ENCODE peak calls at places on chromosomes 16 and 17, in five cellular contexts. One of them, this sample, is unnamed.

GRCh38 chr16:19463468-19464315 is 46.0 kb downstream of the TMC5 start:
- DNase-seq in H9: no peak
- DNase-seq in IMR-90: no peak
- DNase-seq in sigmoid colon: no peak
- DNase-seq in H1: no peak
- DNase-seq in this sample: no peak

GRCh38 chr16:67087291-67087690 is 22.4 kb upstream of the PHAF1 start:
- DNase-seq in H9: no peak
- DNase-seq in IMR-90: no peak
- DNase-seq in sigmoid colon: no peak
- DNase-seq in H1: no peak
- DNase-seq in this sample: no peak

GRCh38 chr16:11072420-11073153 is 128.2 kb downstream of the CLEC16A start:
- DNase-seq in H9: no peak
- DNase-seq in IMR-90: no peak
- DNase-seq in sigmoid colon: no peak
- DNase-seq in H1: no peak
- DNase-seq in this sample: no peak

GRCh38 chr17:38728290-38728831 is 1.8 kb upstream of the CISD3 start:
- DNase-seq in H9: no peak
- DNase-seq in IMR-90: no peak
- DNase-seq in sigmoid colon: no peak
- DNase-seq in H1: no peak
- DNase-seq in this sample: no peak

GRCh38 chr17:80477647-80478478 is 1.5 kb upstream of the NPTX1 start:
- DNase-seq in H9: peak; percentile 80
- DNase-seq in IMR-90: peak; percentile 59
- DNase-seq in sigmoid colon: peak; percentile 81
- DNase-seq in H1: peak; percentile 82
- DNase-seq in this sample: no peak

GRCh38 chr17:44044092-44044491 is 22.4 kb downstream of the LSM12 start:
- DNase-seq in H9: no peak
- DNase-seq in IMR-90: peak; percentile 65
- DNase-seq in sigmoid colon: no peak
- DNase-seq in H1: no peak
- DNase-seq in this sample: no peak

GRCh38 chr17:36920032-36921000 is 17.0 kb upstream of the LHX1 start:
- DNase-seq in H9: peak; percentile 53
- DNase-seq in IMR-90: peak; percentile 46
- DNase-seq in sigmoid colon: no peak
- DNase-seq in H1: peak; percentile 63
- DNase-seq in this sample: no peak

GRCh38 chr17:46770818-46771600 is 47.5 kb downstream of the WNT3 start:
- DNase-seq in H9: peak; percentile 71
- DNase-seq in IMR-90: peak; percentile 23
- DNase-seq in sigmoid colon: no peak
- DNase-seq in H1: peak; percentile 75
- DNase-seq in this sample: no peak

GRCh38 chr17:28612936-28613872 is 781 bp downstream of the RSKR start:
- DNase-seq in H9: peak; percentile 71
- DNase-seq in IMR-90: peak; percentile 22
- DNase-seq in sigmoid colon: no peak
- DNase-seq in H1: peak; percentile 71
- DNase-seq in this sample: peak; percentile 60

GRCh38 chr17:2170023-2170422 is 115.1 kb downstream of the HIC1 start:
- DNase-seq in H9: peak; percentile 67
- DNase-seq in IMR-90: no peak
- DNase-seq in sigmoid colon: peak; percentile 35
- DNase-seq in H1: peak; percentile 58
- DNase-seq in this sample: no peak

GRCh38 chr17:30930495-30930894 is 8.8 kb downstream of the ADAP2 start:
- DNase-seq in H9: no peak
- DNase-seq in IMR-90: no peak
- DNase-seq in sigmoid colon: no peak
- DNase-seq in H1: no peak
- DNase-seq in this sample: no peak

GRCh38 chr17:74715144-74715543 is 2.4 kb upstream of the CD300LF start:
- DNase-seq in H9: no peak
- DNase-seq in IMR-90: no peak
- DNase-seq in sigmoid colon: no peak
- DNase-seq in H1: no peak
- DNase-seq in this sample: no peak

GRCh38 chr16:30724641-30725464 is 23.4 kb upstream of the PHKG2 start:
- DNase-seq in H9: no peak
- DNase-seq in IMR-90: no peak
- DNase-seq in sigmoid colon: peak; percentile 69
- DNase-seq in H1: no peak
- DNase-seq in this sample: no peak

GRCh38 chr16:87562201-87562600 is 40.1 kb upstream of the JPH3 start:
- DNase-seq in H9: no peak
- DNase-seq in IMR-90: no peak
- DNase-seq in sigmoid colon: no peak
- DNase-seq in H1: no peak
- DNase-seq in this sample: no peak

GRCh38 chr16:69399361-69399760 is 13.6 kb upstream of the TERF2 start:
- DNase-seq in H9: no peak
- DNase-seq in IMR-90: peak; percentile 74
- DNase-seq in sigmoid colon: no peak
- DNase-seq in H1: no peak
- DNase-seq in this sample: no peak

GRCh38 chr16:52549011-52549692 is 2.2 kb upstream of the TOX3 start:
- DNase-seq in H9: peak; percentile 63
- DNase-seq in IMR-90: no peak
- DNase-seq in sigmoid colon: no peak
- DNase-seq in H1: no peak
- DNase-seq in this sample: no peak

GRCh38 chr17:50507871-50508572 is at the start of gene MYCBPAP:
- DNase-seq in H9: peak; percentile 90
- DNase-seq in IMR-90: peak; percentile 68
- DNase-seq in sigmoid colon: peak; percentile 92
- DNase-seq in H1: peak; percentile 87
- DNase-seq in this sample: peak; percentile 83

GRCh38 chr16:14434860-14435259 is 195.2 kb downstream of the PARN start:
- DNase-seq in H9: peak; percentile 49
- DNase-seq in IMR-90: no peak
- DNase-seq in sigmoid colon: no peak
- DNase-seq in H1: no peak
- DNase-seq in this sample: no peak

GRCh38 chr16:5510819-5511370 is 413.3 kb upstream of the EEF2KMT start:
- DNase-seq in H9: no peak
- DNase-seq in IMR-90: no peak
- DNase-seq in sigmoid colon: no peak
- DNase-seq in H1: no peak
- DNase-seq in this sample: no peak

GRCh38 chr16:83273504-83274173 is 534.1 kb upstream of the HSBP1 start:
- DNase-seq in H9: no peak
- DNase-seq in IMR-90: no peak
- DNase-seq in sigmoid colon: no peak
- DNase-seq in H1: no peak
- DNase-seq in this sample: no peak

GRCh38 chr16:12341423-12341822 is 364.9 kb downstream of the SNX29 start:
- DNase-seq in H9: no peak
- DNase-seq in IMR-90: peak; percentile 75
- DNase-seq in sigmoid colon: no peak
- DNase-seq in H1: no peak
- DNase-seq in this sample: no peak

GRCh38 chr16:2142942-2143868 is 5.2 kb upstream of the RAB26 start:
- DNase-seq in H9: peak; percentile 36
- DNase-seq in IMR-90: no peak
- DNase-seq in sigmoid colon: no peak
- DNase-seq in H1: peak; percentile 49
- DNase-seq in this sample: no peak

GRCh38 chr17:46978489-46979022 is 497 bp downstream of the RPRML start:
- DNase-seq in H9: peak; percentile 63
- DNase-seq in IMR-90: no peak
- DNase-seq in sigmoid colon: no peak
- DNase-seq in H1: peak; percentile 64
- DNase-seq in this sample: no peak

GRCh38 chr17:45149669-45150603 is 1.7 kb downstream of the HEXIM1 start:
- DNase-seq in H9: peak; percentile 55
- DNase-seq in IMR-90: peak; percentile 51
- DNase-seq in sigmoid colon: peak; percentile 90
- DNase-seq in H1: no peak
- DNase-seq in this sample: peak; percentile 89

GRCh38 chr17:45150911-45151809 is 2.9 kb downstream of the HEXIM1 start:
- DNase-seq in H9: no peak
- DNase-seq in IMR-90: no peak
- DNase-seq in sigmoid colon: no peak
- DNase-seq in H1: no peak
- DNase-seq in this sample: no peak

GRCh38 chr17:45156242-45156641 is 5.4 kb upstream of the HEXIM2 start:
- DNase-seq in H9: no peak
- DNase-seq in IMR-90: no peak
- DNase-seq in sigmoid colon: no peak
- DNase-seq in H1: no peak
- DNase-seq in this sample: no peak

GRCh38 chr17:45155483-45155882 is 6.2 kb upstream of the HEXIM2 start:
- DNase-seq in H9: no peak
- DNase-seq in IMR-90: no peak
- DNase-seq in sigmoid colon: no peak
- DNase-seq in H1: no peak
- DNase-seq in this sample: no peak

DNA sequence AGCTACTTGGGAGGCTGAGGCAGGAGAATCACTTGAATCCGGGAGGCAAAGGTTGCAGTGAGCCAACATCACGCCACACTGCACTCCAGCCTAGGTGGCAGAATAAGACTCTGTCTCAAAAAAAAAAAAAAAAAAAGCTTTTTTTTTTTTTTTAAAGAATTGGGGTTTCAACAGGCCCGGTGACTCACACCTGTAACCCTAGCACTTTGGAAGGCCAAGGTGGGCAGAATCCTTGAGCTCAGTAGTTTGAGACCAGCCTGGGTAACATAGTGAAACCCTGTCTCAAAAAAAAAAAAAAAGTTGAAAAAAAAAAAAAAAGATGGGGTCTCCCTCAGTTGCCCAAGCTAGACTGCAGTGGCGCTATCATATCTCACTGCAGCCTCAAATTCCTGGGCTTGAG is 6.6 kb upstream of the HEXIM2 start:
- DNase-seq in H9: no peak
- DNase-seq in IMR-90: no peak
- DNase-seq in sigmoid colon: no peak
- DNase-seq in H1: no peak
- DNase-seq in this sample: no peak
- H3K27ac ChIP-seq in H9: no peak overlapping the region
- H3K27ac ChIP-seq in IMR-90: no peak overlapping the region
- H3K27ac ChIP-seq in sigmoid colon: peak overlapping the region; percentile 43
- H3K27ac ChIP-seq in H1: no peak overlapping the region
- H3K27ac ChIP-seq in this sample: no peak overlapping the region

GRCh38 chr17:59510611-59511010 is 54.8 kb upstream of the DHX40 start:
- DNase-seq in H9: no peak
- DNase-seq in IMR-90: no peak
- DNase-seq in sigmoid colon: no peak
- DNase-seq in H1: no peak
- DNase-seq in this sample: no peak

GRCh38 chr17:59511726-59512125 is 53.7 kb upstream of the DHX40 start:
- DNase-seq in H9: no peak
- DNase-seq in IMR-90: no peak
- DNase-seq in sigmoid colon: no peak
- DNase-seq in H1: no peak
- DNase-seq in this sample: no peak

GRCh38 chr17:59516451-59516850 is 49.0 kb upstream of the DHX40 start:
- DNase-seq in H9: no peak
- DNase-seq in IMR-90: no peak
- DNase-seq in sigmoid colon: no peak
- DNase-seq in H1: no peak
- DNase-seq in this sample: no peak

GRCh38 chr17:59512844-59513383 is 52.5 kb upstream of the DHX40 start:
- DNase-seq in H9: no peak
- DNase-seq in IMR-90: no peak
- DNase-seq in sigmoid colon: no peak
- DNase-seq in H1: no peak
- DNase-seq in this sample: no peak

GRCh38 chr17:59513934-59514841 is 51.2 kb upstream of the DHX40 start:
- DNase-seq in H9: no peak
- DNase-seq in IMR-90: peak; percentile 45
- DNase-seq in sigmoid colon: peak; percentile 90
- DNase-seq in H1: no peak
- DNase-seq in this sample: no peak
- H3K27ac ChIP-seq in H9: no peak overlapping the region
- H3K27ac ChIP-seq in IMR-90: no peak overlapping the region
- H3K27ac ChIP-seq in sigmoid colon: no peak overlapping the region
- H3K27ac ChIP-seq in H1: no peak overlapping the region
- H3K27ac ChIP-seq in this sample: no peak overlapping the region

GRCh38 chr17:78717431-78717980 is 64.6 kb downstream of the CYTH1 start:
- DNase-seq in H9: no peak
- DNase-seq in IMR-90: peak; percentile 26
- DNase-seq in sigmoid colon: peak; percentile 75
- DNase-seq in H1: peak; percentile 55
- DNase-seq in this sample: no peak

GRCh38 chr17:78715000-78715771 is 66.9 kb downstream of the CYTH1 start:
- DNase-seq in H9: no peak
- DNase-seq in IMR-90: no peak
- DNase-seq in sigmoid colon: no peak
- DNase-seq in H1: no peak
- DNase-seq in this sample: no peak

GRCh38 chr17:78715876-78716275 is 66.2 kb downstream of the CYTH1 start:
- DNase-seq in H9: no peak
- DNase-seq in IMR-90: no peak
- DNase-seq in sigmoid colon: no peak
- DNase-seq in H1: no peak
- DNase-seq in this sample: no peak

GRCh38 chr17:78716814-78717393 is 65.2 kb downstream of the CYTH1 start:
- DNase-seq in H9: no peak
- DNase-seq in IMR-90: peak; percentile 22
- DNase-seq in sigmoid colon: peak; percentile 91
- DNase-seq in H1: peak; percentile 55
- DNase-seq in this sample: no peak

GRCh38 chr17:78716292-78716691 is 65.8 kb downstream of the CYTH1 start:
- DNase-seq in H9: no peak
- DNase-seq in IMR-90: no peak
- DNase-seq in sigmoid colon: no peak
- DNase-seq in H1: no peak
- DNase-seq in this sample: no peak
- H3K27ac ChIP-seq in H9: no peak overlapping the region
- H3K27ac ChIP-seq in IMR-90: no peak overlapping the region
- H3K27ac ChIP-seq in sigmoid colon: peak overlapping the region; percentile 71
- H3K27ac ChIP-seq in H1: no peak overlapping the region
- H3K27ac ChIP-seq in this sample: no peak overlapping the region

GRCh38 chr17:82105882-82106696 is 8.1 kb upstream of the FASN start:
- DNase-seq in H9: peak; percentile 95
- DNase-seq in IMR-90: peak; percentile 37
- DNase-seq in sigmoid colon: peak; percentile 73
- DNase-seq in H1: peak; percentile 79
- DNase-seq in this sample: no peak

GRCh38 chr17:82105417-82105881 is 7.4 kb upstream of the FASN start:
- DNase-seq in H9: no peak
- DNase-seq in IMR-90: no peak
- DNase-seq in sigmoid colon: peak; percentile 64
- DNase-seq in H1: peak; percentile 47
- DNase-seq in this sample: no peak

GRCh38 chr17:82104797-82105416 is 6.9 kb upstream of the FASN start:
- DNase-seq in H9: no peak
- DNase-seq in IMR-90: no peak
- DNase-seq in sigmoid colon: no peak
- DNase-seq in H1: no peak
- DNase-seq in this sample: no peak

GRCh38 chr17:82101767-82102679 is 4.0 kb upstream of the FASN start:
- DNase-seq in H9: no peak
- DNase-seq in IMR-90: no peak
- DNase-seq in sigmoid colon: no peak
- DNase-seq in H1: no peak
- DNase-seq in this sample: no peak

GRCh38 chr17:82103588-82104451 is 5.8 kb upstream of the FASN start:
- DNase-seq in H9: peak; percentile 83
- DNase-seq in IMR-90: no peak
- DNase-seq in sigmoid colon: peak; percentile 91
- DNase-seq in H1: peak; percentile 76
- DNase-seq in this sample: no peak
- H3K27ac ChIP-seq in H9: no peak overlapping the region
- H3K27ac ChIP-seq in IMR-90: no peak overlapping the region
- H3K27ac ChIP-seq in sigmoid colon: peak overlapping the region; percentile 91
- H3K27ac ChIP-seq in H1: peak overlapping the region; percentile 72
- H3K27ac ChIP-seq in this sample: peak overlapping the region; percentile 11